ENCODE peak calls at places on chromosomes 6 and 20, in nine cellular contexts. L, Z, R, I, H, G, Q, F and N are unnamed samples.

GRCh38 chr6:39004801-39005200 is 43.8 kb upstream of the GLP1R start:
- DNase-seq in R (no peak), Q (no peak), I (no peak), H (no peak), F (no peak), Z (no peak), L (no peak), G (peak), N (no peak)

GRCh38 chr6:30075094-30075986 is at the start of gene RNF39:
- DNase-seq in H (no peak), F (no peak), Q (no peak), L (peak), R (no peak), I (no peak), Z (no peak), G (peak), N (no peak)

GRCh38 chr20:24095753-24096152 is 107.2 kb upstream of the GGTLC1 start:
- DNase-seq in Q (no peak), L (no peak), F (no peak), Z (no peak), H (no peak), I (no peak), G (peak), R (no peak), N (no peak)

GRCh38 chr6:148203970-148204369 is 138.7 kb upstream of the SASH1 start:
- DNase-seq in G (no peak), F (no peak), H (no peak), Z (peak), I (no peak), L (no peak), Q (peak), R (peak), N (no peak)

GRCh38 chr20:33540427-33540826 is 50.5 kb downstream of the CBFA2T2 start:
- DNase-seq in Z (no peak), I (no peak), H (no peak), R (no peak), Q (no peak), F (no peak), G (no peak), L (no peak), N (no peak)

GRCh38 chr20:35040090-35040489 is 52.5 kb downstream of the TRPC4AP start:
- DNase-seq in L (no peak), F (no peak), G (no peak), I (no peak), Q (no peak), Z (no peak), H (no peak), R (no peak), N (no peak)

GRCh38 chr20:6718660-6719059 is 48.8 kb upstream of the BMP2 start:
- DNase-seq in R (no peak), Z (no peak), Q (no peak), G (peak), I (no peak), H (no peak), F (no peak), L (no peak), N (no peak)

GRCh38 chr20:44041001-44041400 is 126.3 kb downstream of the TOX2 start:
- DNase-seq in H (no peak), G (no peak), I (no peak), R (no peak), F (no peak), Q (no peak), L (no peak), Z (no peak), N (no peak)

GRCh38 chr6:86934365-86934764 is 3.0 kb upstream of the HTR1E start:
- DNase-seq in Z (no peak), L (no peak), F (no peak), Q (no peak), H (no peak), R (no peak), G (no peak), I (no peak), N (no peak)

GRCh38 chr20:17473662-17474061 is 57.5 kb downstream of the BFSP1 start:
- DNase-seq in G (no peak), Q (no peak), H (no peak), I (no peak), F (no peak), R (no peak), Z (no peak), L (no peak), N (no peak)

GRCh38 chr20:52985687-52986086 is 13.5 kb downstream of the TSHZ2 start:
- DNase-seq in L (no peak), H (no peak), F (no peak), Z (no peak), I (no peak), R (no peak), G (no peak), Q (no peak), N (no peak)

GRCh38 chr6:88629838-88630462 is 333.5 kb downstream of the RNGTT start:
- DNase-seq in R (no peak), Z (no peak), F (no peak), H (no peak), L (peak), Q (peak), G (no peak), I (no peak), N (no peak)
- TF ChIP-seq CTCF in R (no peak), Z (no peak), F (no peak), H (no peak), L (peak), Q (no peak), G (no peak), I (no peak), N (peak)

DNA sequence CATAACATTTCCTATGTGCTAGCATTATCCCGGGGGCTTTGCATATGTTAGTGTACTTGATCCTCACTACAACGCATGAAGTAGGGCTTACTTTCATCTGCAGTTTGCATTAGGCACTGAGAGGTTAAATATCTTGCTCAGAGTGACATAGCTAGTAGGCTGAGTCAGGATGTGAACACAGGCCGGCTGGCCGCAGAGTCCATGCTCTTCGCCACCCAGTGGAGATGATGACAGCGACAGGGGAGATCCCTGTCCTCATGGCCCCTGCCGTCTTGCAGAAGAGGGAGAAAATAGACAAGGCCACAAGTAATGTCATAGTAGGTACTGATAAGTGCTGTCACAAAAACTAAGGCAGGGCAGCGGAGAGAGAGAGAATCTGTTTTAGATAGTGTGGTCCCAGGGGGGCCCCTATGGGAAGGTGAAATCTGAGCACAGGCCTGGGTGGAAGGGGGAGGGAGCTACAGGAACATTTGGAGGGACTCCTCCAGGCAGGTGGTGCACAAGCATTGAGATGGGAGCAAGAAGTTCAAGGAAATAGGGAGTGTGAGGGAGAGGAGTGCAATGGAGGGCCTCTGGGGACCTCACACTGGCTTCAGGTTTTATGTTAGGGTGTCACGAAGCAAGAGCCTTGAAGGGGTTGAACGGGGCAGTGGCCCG is 46.8 kb downstream of the LYRM4 start:
- DNase-seq in G (no peak), R (peak), L (no peak), I (no peak), F (no peak), Z (peak), Q (no peak), H (no peak), N (no peak)
- TF ChIP-seq CTCF in G (no peak), R (peak), L (no peak), I (peak), F (no peak), Z (peak), Q (no peak), H (no peak), N (no peak)

GRCh38 chr6:34697904-34698557 is 1.5 kb upstream of the ILRUN start:
- DNase-seq in Z (no peak), H (no peak), L (no peak), F (no peak), G (no peak), R (no peak), Q (no peak), I (no peak), N (no peak)
- TF ChIP-seq CTCF in Z (no peak), H (no peak), L (no peak), F (no peak), G (no peak), R (no peak), Q (no peak), I (no peak), N (no peak)

GRCh38 chr20:22285555-22285954 is 298.8 kb downstream of the FOXA2 start:
- DNase-seq in Z (no peak), H (no peak), G (no peak), Q (no peak), R (no peak), F (no peak), L (no peak), I (no peak), N (no peak)
- TF ChIP-seq CTCF in Z (no peak), H (no peak), G (no peak), Q (no peak), R (no peak), F (no peak), L (no peak), I (no peak), N (no peak)

GRCh38 chr6:168179133-168179532 is 100.1 kb upstream of the FRMD1 start:
- DNase-seq in I (no peak), H (no peak), R (no peak), L (no peak), G (no peak), Q (no peak), Z (no peak), F (no peak), N (no peak)

GRCh38 chr6:168179702-168180382 is 100.8 kb upstream of the FRMD1 start:
- DNase-seq in R (no peak), F (no peak), I (no peak), L (no peak), H (no peak), Q (no peak), G (no peak), Z (no peak), N (no peak)

GRCh38 chr6:168181316-168181715 is 102.3 kb upstream of the FRMD1 start:
- DNase-seq in F (no peak), L (no peak), Z (no peak), R (no peak), G (no peak), Q (no peak), H (no peak), I (no peak), N (no peak)

GRCh38 chr6:168181776-168182765 is 103.1 kb upstream of the FRMD1 start:
- DNase-seq in I (no peak), Q (no peak), H (no peak), F (no peak), Z (no peak), R (no peak), G (no peak), L (peak), N (no peak)

GRCh38 chr6:168180548-168181011 is 101.6 kb upstream of the FRMD1 start:
- DNase-seq in G (no peak), H (no peak), Q (no peak), I (no peak), R (no peak), Z (no peak), L (no peak), F (no peak), N (no peak)
- TF ChIP-seq CTCF in G (no peak), H (no peak), Q (no peak), I (no peak), R (no peak), Z (no peak), L (no peak), F (no peak), N (no peak)